ENCODE peak calls at places on chromosomes 16 and 17, in four cellular contexts. Y, H, A and J are unnamed samples.

GRCh38 chr17:40564195-40564882 is 933 bp downstream of the CCR7 start:
- DNase-seq in A (peak), H (no peak), Y (no peak), J (no peak)

GRCh38 chr17:46742539-46743270 is 75.8 kb downstream of the WNT3 start:
- DNase-seq in H (peak), Y (no peak), A (no peak), J (no peak)

GRCh38 chr17:32518856-32519768 is 32.3 kb downstream of the CDK5R1 start:
- DNase-seq in H (no peak), A (peak), Y (no peak), J (peak)

GRCh38 chr17:74554909-74555308 is 9.0 kb upstream of the CD300C start:
- DNase-seq in A (no peak), Y (no peak), H (no peak), J (no peak)

GRCh38 chr17:10837987-10838386 is at the start of gene PIRT:
- DNase-seq in A (no peak), Y (no peak), H (no peak), J (no peak)

GRCh38 chr17:32111141-32111771 is 31.0 kb upstream of the RHOT1 start:
- DNase-seq in A (peak), Y (peak), H (peak), J (peak)

GRCh38 chr16:23124315-23124714 is 24.9 kb downstream of the USP31 start:
- DNase-seq in Y (no peak), H (no peak), A (no peak), J (no peak)

GRCh38 chr17:29710891-29711418 is 88.2 kb upstream of the CORO6 start:
- DNase-seq in Y (no peak), H (peak), A (no peak), J (no peak)

GRCh38 chr16:56190903-56191806 is at the start of gene GNAO1:
- DNase-seq in H (peak), Y (peak), A (peak), J (peak)

GRCh38 chr17:38512473-38513058 is 84.3 kb downstream of the ARHGAP23 start:
- DNase-seq in H (no peak), Y (no peak), A (no peak), J (no peak)

GRCh38 chr17:81523139-81524062 is 4.8 kb upstream of the FSCN2 start:
- DNase-seq in A (peak), H (peak), Y (no peak), J (no peak)

GRCh38 chr17:20157078-20157360 is 147.9 kb downstream of the SPECC1 start:
- DNase-seq in A (peak), H (no peak), Y (no peak), J (peak)

GRCh38 chr16:80807916-80808315 is 3.5 kb upstream of the CDYL2 start:
- DNase-seq in A (no peak), Y (no peak), H (no peak), J (no peak)

GRCh38 chr16:14289692-14290340 is 218.7 kb downstream of the MRTFB start:
- DNase-seq in A (peak), H (peak), Y (no peak), J (no peak)

GRCh38 chr16:74296120-74296464 is 522 bp upstream of the PSMD7 start:
- DNase-seq in A (no peak), Y (no peak), H (no peak), J (no peak)

GRCh38 chr17:77100009-77100408 is 40.8 kb upstream of the SEC14L1 start:
- DNase-seq in Y (no peak), H (no peak), A (peak), J (peak)

GRCh38 chr17:73342057-73342522 is 30.3 kb upstream of the CDC42EP4 start:
- DNase-seq in A (peak), H (no peak), Y (peak), J (peak)

GRCh38 chr16:15716694-15717447 is 66.8 kb downstream of the NDE1 start:
- DNase-seq in Y (no peak), A (no peak), H (no peak), J (no peak)

GRCh38 chr17:72386619-72387237 is 265.9 kb downstream of the SOX9 start:
- DNase-seq in A (no peak), Y (no peak), H (no peak), J (no peak)

GRCh38 chr16:66976746-66977145 is 11.6 kb upstream of the CES4A start:
- DNase-seq in H (no peak), A (no peak), Y (no peak), J (peak)

GRCh38 chr17:39045948-39046679 is 78.9 kb upstream of the FBXO47 start:
- DNase-seq in A (no peak), H (no peak), Y (no peak), J (no peak)

GRCh38 chr17:79627184-79627765 is 16.4 kb upstream of the RBFOX3 start:
- DNase-seq in H (no peak), Y (no peak), A (peak), J (no peak)

GRCh38 chr16:60107467-60107866 is 1373.4 kb upstream of the GOT2 start:
- DNase-seq in H (no peak), A (no peak), Y (no peak), J (no peak)

GRCh38 chr16:68444058-68444657 is 4.2 kb downstream of the SMPD3 start:
- DNase-seq in A (peak), H (peak), Y (peak), J (peak)

GRCh38 chr17:82035956-82036633 is 1.4 kb downstream of the DCXR start:
- DNase-seq in H (no peak), Y (no peak), A (no peak), J (no peak)

GRCh38 chr17:37830151-37830993 is 85.5 kb upstream of the HNF1B start:
- DNase-seq in Y (no peak), A (no peak), H (no peak), J (no peak)

GRCh38 chr16:81265052-81265451 is 26.6 kb downstream of the BCO1 start:
- DNase-seq in A (no peak), Y (no peak), H (no peak), J (no peak)

GRCh38 chr17:76478097-76478496 is 10.7 kb downstream of the AANAT start:
- DNase-seq in Y (no peak), H (no peak), A (no peak), J (no peak)

GRCh38 chr17:81706757-81707624 is 3.8 kb downstream of the MRPL12 start:
- DNase-seq in H (peak), Y (no peak), A (no peak), J (no peak)

GRCh38 chr17:82608816-82609215 is 39.4 kb downstream of the WDR45B start:
- DNase-seq in Y (no peak), A (no peak), H (no peak), J (no peak)

GRCh38 chr16:76897816-76898215 is 293.2 kb upstream of the MON1B start:
- DNase-seq in A (no peak), Y (no peak), H (no peak), J (no peak)

GRCh38 chr16:2708955-2709587 is 11.0 kb downstream of the PRSS27 start:
- DNase-seq in A (no peak), H (no peak), Y (no peak), J (no peak)

GRCh38 chr16:259814-260253 is 15.9 kb downstream of the RGS11 start:
- DNase-seq in Y (no peak), A (no peak), H (no peak), J (no peak)

GRCh38 chr16:53922805-53923645 is 219.1 kb downstream of the FTO start:
- DNase-seq in H (no peak), A (no peak), Y (no peak), J (no peak)

GRCh38 chr17:16977932-16978331 is 6.0 kb upstream of the TNFRSF13B start:
- DNase-seq in Y (no peak), H (no peak), A (no peak), J (no peak)

GRCh38 chr16:24279982-24280381 is 23.8 kb downstream of the CACNG3 start:
- DNase-seq in Y (no peak), A (no peak), H (no peak), J (no peak)

GRCh38 chr17:81561494-81561885 is 9.3 kb upstream of the FAAP100 start:
- DNase-seq in H (no peak), A (no peak), Y (no peak), J (no peak)

GRCh38 chr16:68369697-68370096 is 58.9 kb downstream of the PRMT7 start:
- DNase-seq in H (no peak), Y (no peak), A (no peak), J (peak)

GRCh38 chr16:35173295-35173694 is 1713.9 kb downstream of the TP53TG3F start:
- DNase-seq in Y (no peak), H (no peak), A (no peak), J (no peak)

GRCh38 chr17:19002805-19003542 is 1.6 kb downstream of the FAM83G start:
- DNase-seq in A (no peak), Y (no peak), H (no peak), J (no peak)

GRCh38 chr17:18999394-18999793 is 5.2 kb downstream of the FAM83G start:
- DNase-seq in H (no peak), Y (no peak), A (no peak), J (no peak)

GRCh38 chr17:19002191-19002590 is 2.4 kb downstream of the FAM83G start:
- DNase-seq in H (no peak), Y (no peak), A (no peak), J (no peak)

GRCh38 chr17:18999911-19000310 is 4.7 kb downstream of the FAM83G start:
- DNase-seq in H (no peak), Y (no peak), A (no peak), J (no peak)

DNA sequence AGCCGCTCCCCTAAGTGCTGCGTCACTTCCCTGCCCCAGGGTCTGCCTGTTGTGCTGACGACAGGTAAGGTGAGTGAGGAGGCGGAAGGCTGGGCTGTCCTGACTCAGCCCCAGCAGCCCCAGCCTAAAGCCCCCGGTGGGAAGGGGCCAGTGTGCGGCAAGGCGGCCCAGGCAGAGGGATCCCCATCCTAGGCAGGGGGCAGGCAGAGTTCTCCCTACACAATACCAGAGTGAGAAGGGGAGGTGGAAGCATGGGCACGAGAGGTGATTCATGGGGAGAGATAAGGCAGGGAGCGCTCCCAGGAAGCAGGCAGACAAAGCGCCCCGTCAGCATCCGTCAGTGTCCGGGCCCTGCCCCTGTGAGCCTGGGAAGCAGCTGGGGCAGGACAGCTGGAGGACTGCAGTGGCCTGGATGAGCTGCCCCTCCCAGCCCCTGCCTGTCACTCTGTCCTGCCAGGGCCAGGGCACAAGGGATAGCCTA is 4.0 kb downstream of the FAM83G start:
- DNase-seq in Y (peak), A (peak), H (peak), J (peak)
- TF ChIP-seq POLR2A in Y (no peak), A (no peak), H (no peak), J (peak)

GRCh38 chr17:725746-726145 is 6.7 kb upstream of the TLCD3A start:
- DNase-seq in Y (no peak), A (no peak), H (no peak), J (no peak)

GRCh38 chr17:721540-721937 is 6.9 kb upstream of the VPS53 start:
- DNase-seq in Y (no peak), A (no peak), H (no peak), J (no peak)

GRCh38 chr17:725084-725483 is 7.3 kb upstream of the TLCD3A start:
- DNase-seq in A (no peak), Y (no peak), H (no peak), J (no peak)

GRCh38 chr17:728911-729310 is 3.5 kb upstream of the TLCD3A start:
- DNase-seq in Y (no peak), A (peak), H (no peak), J (no peak)

GRCh38 chr17:726331-726919 is 6.0 kb upstream of the TLCD3A start:
- DNase-seq in A (peak), Y (no peak), H (no peak), J (peak)
- H3K4me3 ChIP-seq in A (no peak), Y (no peak), H (no peak), J (no peak)

GRCh38 chr16:29662729-29663019 is 373 bp upstream of the SPN start:
- DNase-seq in Y (no peak), A (peak), H (no peak), J (peak)

GRCh38 chr16:29662000-29662728 is 883 bp upstream of the SPN start:
- DNase-seq in H (no peak), Y (no peak), A (no peak), J (no peak)

GRCh38 chr16:29663020-29663828 is at the start of gene SPN:
- DNase-seq in Y (no peak), H (peak), A (no peak), J (peak)

GRCh38 chr16:29656688-29657523 is 6.1 kb upstream of the SPN start:
- DNase-seq in Y (no peak), H (peak), A (no peak), J (no peak)

GRCh38 chr16:29658693-29659092 is 4.4 kb upstream of the SPN start:
- DNase-seq in H (no peak), A (no peak), Y (no peak), J (no peak)
- TF ChIP-seq EP300 in H (no peak), A (no peak), Y (no peak), J (no peak)

DNA sequence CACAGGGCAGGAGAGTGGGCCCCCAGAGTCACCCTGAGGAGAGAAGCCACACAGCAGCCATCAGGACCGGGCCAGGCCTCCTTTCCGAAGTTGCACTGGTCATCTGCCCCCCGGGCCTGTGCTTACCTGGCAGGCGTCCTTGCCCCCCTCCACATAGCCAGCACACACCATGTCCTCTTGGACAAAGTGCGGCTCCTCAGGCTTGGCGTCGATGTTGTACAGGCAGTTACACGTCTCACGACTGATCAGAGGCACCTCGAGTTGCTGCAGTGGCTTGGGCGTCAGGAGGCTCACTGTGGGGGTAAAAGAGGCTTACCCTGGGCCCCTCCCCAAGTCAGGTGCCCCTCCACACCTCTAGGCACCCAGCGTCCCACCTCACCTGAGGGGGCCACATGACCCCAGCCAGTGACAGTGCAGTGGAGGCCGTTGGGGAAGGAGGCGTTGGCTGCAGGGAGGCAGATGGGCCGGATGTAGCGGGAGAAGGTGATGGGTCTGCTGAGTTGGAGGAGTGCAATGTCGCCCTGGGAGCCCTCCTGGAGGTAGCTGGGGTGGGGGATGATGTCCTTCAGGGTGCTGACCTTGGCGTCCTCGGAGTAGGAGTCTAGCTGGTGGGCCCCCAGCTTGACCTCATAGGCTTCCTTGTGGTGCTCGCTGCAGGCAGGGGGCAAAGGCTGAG is 3.1 kb downstream of the PRSS8 start:
- DNase-seq in H (no peak), Y (no peak), A (no peak), J (no peak)
- TF ChIP-seq POLR2A in H (no peak), Y (no peak), A (no peak), J (no peak)

GRCh38 chr16:1596516-1596915 is 15.4 kb downstream of the IFT140 start:
- DNase-seq in Y (no peak), H (no peak), A (no peak), J (no peak)

GRCh38 chr16:1601031-1601430 is 10.8 kb downstream of the IFT140 start:
- DNase-seq in H (no peak), A (no peak), Y (no peak), J (no peak)

GRCh38 chr16:1592446-1592845 is 19.4 kb downstream of the IFT140 start:
- DNase-seq in A (no peak), H (no peak), Y (no peak), J (no peak)

GRCh38 chr16:1601489-1601888 is 10.4 kb downstream of the IFT140 start:
- DNase-seq in H (no peak), A (no peak), Y (no peak), J (no peak)

GRCh38 chr16:1597154-1597553 is 14.7 kb downstream of the IFT140 start:
- DNase-seq in A (no peak), H (no peak), Y (no peak), J (no peak)
- H3K4me3 ChIP-seq in A (no peak), H (no peak), Y (no peak), J (no peak)